ENCODE peak calls at places on chromosomes 6 and 20, in nine cellular contexts. Q is heart left ventricle, N is astrocyte of the cerebellum, Y is upper lobe of right lung, Z is psoas muscle, G is RWPE2, S is heart right ventricle, R is astrocyte, W is gastrocnemius medialis. T is an unnamed sample.

GRCh38 chr6:118886641-118887040 is 7.3 kb upstream of the ASF1A start:
- DNase-seq in Q (no peak), R (no peak), Z (no peak), S (no peak), Y (no peak), N (no peak), W (no peak), G (no peak), T (no peak)

GRCh38 chr6:44825284-44825683 is 437.8 kb downstream of the CDC5L start:
- DNase-seq in Z (no peak), R (no peak), Q (no peak), W (no peak), G (no peak), S (no peak), N (no peak), Y (no peak), T (no peak)

GRCh38 chr20:56626367-56627121 is 2.6 kb upstream of the TFAP2C start:
- DNase-seq in W (no peak), S (no peak), Q (no peak), Y (no peak), N (no peak), Z (no peak), R (no peak), G (peak), T (no peak)

GRCh38 chr20:45098096-45098773 is 2.7 kb downstream of the KCNS1 start:
- DNase-seq in Z (no peak), W (no peak), N (no peak), Y (no peak), R (peak), S (peak), Q (no peak), G (no peak), T (no peak)

GRCh38 chr6:17871169-17871479 is 116.3 kb downstream of the KIF13A start:
- DNase-seq in Z (no peak), N (no peak), S (no peak), Q (no peak), G (no peak), R (no peak), W (no peak), Y (no peak), T (no peak)

GRCh38 chr6:159464827-159465226 is 228.2 kb downstream of the SOD2 start:
- DNase-seq in G (no peak), S (no peak), Z (no peak), Q (no peak), R (no peak), N (no peak), W (no peak), Y (no peak), T (no peak)

GRCh38 chr6:11586117-11586516 is 48.6 kb downstream of the TMEM170B start:
- DNase-seq in Z (no peak), Y (no peak), W (no peak), G (no peak), N (no peak), R (peak), S (no peak), Q (no peak), T (no peak)

GRCh38 chr20:50110141-50111047 is 2.6 kb downstream of the UBE2V1 start:
- DNase-seq in G (peak), Z (no peak), Q (no peak), N (peak), S (no peak), Y (no peak), W (no peak), R (peak), T (no peak)

GRCh38 chr6:151325075-151326050 is 66.0 kb downstream of the ZBTB2 start:
- DNase-seq in N (no peak), S (peak), Z (peak), W (peak), Y (peak), Q (peak), R (peak), G (no peak), T (no peak)

GRCh38 chr6:138833819-138834539 is 38.1 kb downstream of the ECT2L start:
- DNase-seq in Y (no peak), R (peak), Z (no peak), Q (no peak), W (no peak), S (peak), G (no peak), N (peak), T (no peak)

DNA sequence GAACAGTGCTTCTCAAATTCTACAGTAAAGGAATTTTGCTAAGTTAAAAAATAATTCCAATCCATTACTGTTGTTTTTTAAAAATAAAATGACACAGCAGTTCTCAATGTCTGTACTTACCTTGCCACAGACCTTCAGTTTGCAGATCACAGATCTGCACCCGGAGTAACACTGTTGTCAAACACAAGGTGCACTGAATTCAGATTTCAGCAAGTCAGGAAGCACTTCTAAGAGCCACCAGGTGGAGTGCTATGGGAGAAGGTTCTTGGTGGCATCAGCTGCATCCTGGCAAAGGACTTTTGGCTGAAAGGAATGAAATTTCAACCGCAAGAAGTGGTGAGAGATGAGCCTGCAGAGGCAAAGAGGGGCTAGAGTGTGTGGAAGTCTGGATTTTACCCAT is 17.4 kb downstream of the RSPH4A start:
- DNase-seq in R (no peak), Z (no peak), Y (no peak), N (no peak), W (no peak), G (no peak), Q (no peak), S (no peak), T (no peak)
- TF ChIP-seq CTCF in R (peak), Z (no peak), Y (no peak), N (peak), W (no peak), G (peak), Q (no peak), S (no peak), T (peak)

GRCh38 chr6:13011612-13012146 is 295.1 kb downstream of the PHACTR1 start:
- DNase-seq in N (no peak), Y (no peak), Q (no peak), G (no peak), R (no peak), W (no peak), Z (no peak), S (no peak), T (no peak)

GRCh38 chr6:13013681-13014550 is 297.3 kb downstream of the PHACTR1 start:
- DNase-seq in S (peak), R (no peak), W (no peak), Z (no peak), Y (peak), Q (no peak), N (no peak), G (no peak), T (no peak)

GRCh38 chr6:13014551-13015378 is 298.2 kb downstream of the PHACTR1 start:
- DNase-seq in Z (no peak), N (no peak), Y (peak), S (peak), W (no peak), Q (peak), G (no peak), R (peak), T (no peak)

GRCh38 chr6:13012271-13012670 is 295.7 kb downstream of the PHACTR1 start:
- DNase-seq in Q (no peak), G (no peak), R (no peak), Y (no peak), N (no peak), W (no peak), Z (no peak), S (no peak), T (no peak)

GRCh38 chr6:13012977-13013680 is 296.6 kb downstream of the PHACTR1 start:
- DNase-seq in S (peak), Q (peak), G (no peak), R (no peak), W (no peak), Z (peak), Y (peak), N (no peak), T (no peak)
- H3K4me3 ChIP-seq in S (peak), Q (peak), G (no peak), R (peak), W (peak), Z (peak), Y (peak), N (peak), T (peak)

GRCh38 chr6:50834929-50835328 is 16.3 kb downstream of the TFAP2B start:
- DNase-seq in W (no peak), Z (no peak), R (no peak), N (no peak), Y (no peak), G (no peak), Q (no peak), S (no peak), T (no peak)

GRCh38 chr6:50837589-50838445 is 19.1 kb downstream of the TFAP2B start:
- DNase-seq in W (no peak), R (no peak), N (no peak), S (no peak), Q (no peak), Z (no peak), Y (no peak), G (no peak), T (no peak)

GRCh38 chr6:50832912-50833311 is 14.2 kb downstream of the TFAP2B start:
- DNase-seq in Q (no peak), Y (no peak), W (no peak), G (no peak), Z (no peak), R (no peak), S (no peak), N (no peak), T (no peak)

GRCh38 chr6:50840112-50840813 is 21.6 kb downstream of the TFAP2B start:
- DNase-seq in W (no peak), Z (no peak), N (no peak), Q (no peak), R (no peak), G (no peak), Y (no peak), S (no peak), T (no peak)

GRCh38 chr6:50836231-50836630 is 17.6 kb downstream of the TFAP2B start:
- DNase-seq in N (no peak), S (no peak), Z (no peak), G (no peak), R (no peak), W (no peak), Q (no peak), Y (no peak), T (no peak)
- TF ChIP-seq CTCF in N (no peak), S (no peak), Z (no peak), G (no peak), R (no peak), W (no peak), Q (no peak), Y (no peak), T (no peak)

GRCh38 chr20:35661908-35662307 is 2.8 kb downstream of the CPNE1 start:
- DNase-seq in R (no peak), Q (no peak), N (no peak), S (no peak), W (no peak), G (no peak), Z (no peak), Y (no peak), T (no peak)
- H3K4me3 ChIP-seq in R (peak), Q (peak), N (peak), S (peak), W (peak), G (peak), Z (peak), Y (peak), T (peak)

GRCh38 chr6:67933278-67933677 is 701.8 kb upstream of the ADGRB3 start:
- DNase-seq in N (no peak), Y (no peak), W (no peak), R (no peak), Z (no peak), S (no peak), G (no peak), Q (no peak), T (no peak)
- TF ChIP-seq CTCF in N (no peak), Y (no peak), W (no peak), R (no peak), Z (no peak), S (no peak), G (peak), Q (no peak), T (no peak)

T was measured in HFF-Myc.